ENCODE peak calls at places on chromosome 21, in ten cellular contexts. G is AG04450, W is WERI-Rb-1, E is H1, A is IMR-90, Y is fibroblast of lung, J is cardiac muscle cell, Q is HFF-Myc, T is sigmoid colon, B is esophagus squamous epithelium. S is an unnamed sample.

GRCh38 chr21:37368536-37369279 is 2.1 kb downstream of the DYRK1A start:
- DNase-seq in G (no peak), W (no peak), E (no peak), A (peak), Y (peak), J (no peak), Q (no peak), T (no peak), B (no peak), S (no peak)

GRCh38 chr21:31429500-31429899 is 85.4 kb upstream of the TIAM1 start:
- DNase-seq in G (no peak), W (no peak), E (no peak), A (no peak), Y (no peak), J (no peak), Q (no peak), T (peak), B (no peak), S (no peak)

GRCh38 chr21:37700641-37701202 is 215.5 kb downstream of the KCNJ6 start:
- DNase-seq in G (peak), W (peak), E (peak), A (peak), Y (peak), J (peak), Q (peak), T (no peak), B (no peak), S (no peak)

GRCh38 chr21:43997766-43998742 is 14.1 kb upstream of the TRAPPC10 start:
- DNase-seq in G (no peak), W (no peak), E (no peak), A (no peak), Y (no peak), J (no peak), Q (no peak), T (no peak), B (no peak), S (no peak)

GRCh38 chr21:35825370-35825769 is 235.0 kb downstream of the SETD4 start:
- DNase-seq in G (no peak), W (no peak), E (no peak), A (no peak), Y (no peak), J (no peak), Q (no peak), T (no peak), B (no peak), S (no peak)

GRCh38 chr21:41681336-41681801 is 85.5 kb downstream of the RIPK4 start:
- DNase-seq in G (no peak), W (no peak), E (no peak), A (no peak), Y (no peak), J (no peak), Q (no peak), T (no peak), B (no peak), S (no peak)

GRCh38 chr21:42527489-42528158 is 14.0 kb downstream of the SLC37A1 start:
- DNase-seq in G (no peak), W (no peak), E (no peak), A (no peak), Y (no peak), J (no peak), Q (no peak), T (no peak), B (no peak), S (peak)

GRCh38 chr21:42846221-42846620 is 33.1 kb downstream of the WDR4 start:
- DNase-seq in G (no peak), W (peak), E (no peak), A (no peak), Y (no peak), J (no peak), Q (no peak), T (peak), B (no peak), S (no peak)

GRCh38 chr21:23861908-23862504 is 1745.3 kb downstream of the MRPL39 start:
- DNase-seq in G (no peak), W (no peak), E (no peak), A (no peak), Y (no peak), J (no peak), Q (no peak), T (no peak), B (no peak), S (no peak)

GRCh38 chr21:38301321-38302214 is 44.8 kb downstream of the KCNJ15 start:
- DNase-seq in G (no peak), W (no peak), E (no peak), A (no peak), Y (no peak), J (no peak), Q (no peak), T (no peak), B (no peak), S (no peak)

GRCh38 chr21:31173881-31174555 is 135.7 kb upstream of the KRTAP19-8 start:
- DNase-seq in G (no peak), W (no peak), E (no peak), A (no peak), Y (peak), J (peak), Q (no peak), T (no peak), B (no peak), S (no peak)

GRCh38 chr21:41426656-41427311 is 745 bp downstream of the MX1 start:
- DNase-seq in G (no peak), W (no peak), E (no peak), A (no peak), Y (no peak), J (no peak), Q (no peak), T (no peak), B (no peak), S (no peak)

GRCh38 chr21:43269461-43269860 is 100.7 kb downstream of the CRYAA start:
- DNase-seq in G (no peak), W (peak), E (no peak), A (no peak), Y (no peak), J (no peak), Q (no peak), T (no peak), B (no peak), S (no peak)

GRCh38 chr21:44049182-44049581 is 37.1 kb downstream of the TRAPPC10 start:
- DNase-seq in G (no peak), W (no peak), E (no peak), A (no peak), Y (no peak), J (no peak), Q (no peak), T (no peak), B (no peak), S (no peak)

GRCh38 chr21:32726742-32727477 is 903 bp downstream of the SYNJ1 start:
- DNase-seq in G (no peak), W (peak), E (no peak), A (peak), Y (peak), J (peak), Q (no peak), T (no peak), B (no peak), S (no peak)

GRCh38 chr21:42107881-42108553 is 36.9 kb downstream of the UMODL1 start:
- DNase-seq in G (peak), W (peak), E (peak), A (peak), Y (peak), J (peak), Q (no peak), T (no peak), B (no peak), S (no peak)

DNA sequence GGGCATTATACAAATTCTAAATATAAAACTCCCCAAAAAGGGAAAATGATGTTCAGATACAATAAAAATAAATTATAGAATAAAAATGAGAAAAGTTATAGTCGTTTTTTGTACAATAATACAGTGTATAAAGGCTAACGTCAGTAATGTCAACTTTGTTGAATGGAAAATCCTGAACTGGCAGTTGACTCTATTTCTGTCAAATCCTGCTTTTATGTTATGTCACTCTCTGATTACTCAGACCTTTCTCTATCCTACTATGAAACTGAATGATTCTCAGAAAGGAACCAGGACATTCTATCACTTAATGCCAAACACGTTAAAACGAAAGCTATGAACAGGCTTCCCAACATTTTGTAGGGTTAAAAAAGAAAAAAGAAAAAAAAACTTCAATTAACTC is 636.4 kb downstream of the USP25 start:
- DNase-seq in G (no peak), W (no peak), E (no peak), A (no peak), Y (no peak), J (no peak), Q (no peak), T (no peak), B (no peak), S (no peak)
- H3K4me3 ChIP-seq in G (no peak), W (no peak), E (no peak), A (no peak), Y (no peak), J (no peak), Q (no peak), T (no peak), B (no peak), S (no peak)

DNA sequence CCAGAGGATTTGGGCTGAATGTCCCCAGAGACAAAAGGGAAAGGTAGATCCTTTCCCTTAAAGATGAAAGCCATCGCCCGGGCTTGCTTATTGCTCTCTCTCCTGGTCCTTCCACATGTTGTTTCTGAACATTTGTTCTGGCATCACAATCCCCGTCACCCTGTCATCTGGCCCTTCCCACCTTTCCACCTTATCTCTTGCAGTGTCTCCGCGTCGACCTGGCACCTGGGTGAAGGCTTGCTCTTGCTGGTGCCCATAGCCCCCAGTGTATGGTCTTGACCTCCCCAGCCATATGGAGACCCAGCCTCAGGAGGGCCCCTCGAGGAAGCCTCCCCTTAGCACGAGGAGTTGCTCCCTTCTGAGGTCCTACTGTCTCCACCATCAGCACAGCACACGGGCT is 64.6 kb downstream of the ATP5PO start:
- DNase-seq in G (no peak), W (no peak), E (no peak), A (no peak), Y (no peak), J (no peak), Q (no peak), T (no peak), B (no peak), S (no peak)
- TF ChIP-seq CTCF in G (no peak), W (no peak), E (no peak), A (no peak), Y (no peak), J (no peak), Q (no peak), T (no peak), B (no peak), S (no peak)

GRCh38 chr21:26965091-26965566 is 1.8 kb downstream of the ADAMTS5 start:
- DNase-seq in G (no peak), W (no peak), E (no peak), A (no peak), Y (no peak), J (no peak), Q (no peak), T (no peak), B (no peak), S (peak)

GRCh38 chr21:26964379-26964778 is 2.5 kb downstream of the ADAMTS5 start:
- DNase-seq in G (no peak), W (no peak), E (no peak), A (peak), Y (peak), J (no peak), Q (no peak), T (peak), B (no peak), S (peak)

GRCh38 chr21:26962516-26963305 is 4.2 kb downstream of the ADAMTS5 start:
- DNase-seq in G (no peak), W (no peak), E (no peak), A (no peak), Y (peak), J (no peak), Q (no peak), T (no peak), B (no peak), S (no peak)

GRCh38 chr21:26958792-26959191 is 8.1 kb downstream of the ADAMTS5 start:
- DNase-seq in G (no peak), W (no peak), E (no peak), A (no peak), Y (no peak), J (no peak), Q (no peak), T (no peak), B (no peak), S (no peak)

GRCh38 chr21:26961704-26962103 is 5.2 kb downstream of the ADAMTS5 start:
- DNase-seq in G (no peak), W (no peak), E (no peak), A (no peak), Y (no peak), J (no peak), Q (no peak), T (no peak), B (no peak), S (no peak)
- H3K4me3 ChIP-seq in G (no peak), W (no peak), E (no peak), A (no peak), Y (no peak), J (no peak), Q (no peak), T (no peak), B (no peak), S (peak)

GRCh38 chr21:45542242-45542666 is at the start of gene SLC19A1:
- DNase-seq in G (no peak), W (peak), E (no peak), A (peak), Y (peak), J (peak), Q (no peak), T (peak), B (no peak), S (peak)
- TF ChIP-seq CTCF in G (peak), W (peak), E (no peak), A (peak), Y (no peak), J (peak), Q (peak), T (no peak), B (peak), S (no peak)

GRCh38 chr21:28444567-28444966 is 548.1 kb downstream of the LTN1 start:
- DNase-seq in G (no peak), W (no peak), E (no peak), A (no peak), Y (no peak), J (no peak), Q (no peak), T (no peak), B (no peak), S (no peak)
- H3K4me3 ChIP-seq in G (no peak), W (no peak), E (no peak), A (no peak), Y (no peak), J (no peak), Q (no peak), T (no peak), B (no peak), S (no peak)

DNA sequence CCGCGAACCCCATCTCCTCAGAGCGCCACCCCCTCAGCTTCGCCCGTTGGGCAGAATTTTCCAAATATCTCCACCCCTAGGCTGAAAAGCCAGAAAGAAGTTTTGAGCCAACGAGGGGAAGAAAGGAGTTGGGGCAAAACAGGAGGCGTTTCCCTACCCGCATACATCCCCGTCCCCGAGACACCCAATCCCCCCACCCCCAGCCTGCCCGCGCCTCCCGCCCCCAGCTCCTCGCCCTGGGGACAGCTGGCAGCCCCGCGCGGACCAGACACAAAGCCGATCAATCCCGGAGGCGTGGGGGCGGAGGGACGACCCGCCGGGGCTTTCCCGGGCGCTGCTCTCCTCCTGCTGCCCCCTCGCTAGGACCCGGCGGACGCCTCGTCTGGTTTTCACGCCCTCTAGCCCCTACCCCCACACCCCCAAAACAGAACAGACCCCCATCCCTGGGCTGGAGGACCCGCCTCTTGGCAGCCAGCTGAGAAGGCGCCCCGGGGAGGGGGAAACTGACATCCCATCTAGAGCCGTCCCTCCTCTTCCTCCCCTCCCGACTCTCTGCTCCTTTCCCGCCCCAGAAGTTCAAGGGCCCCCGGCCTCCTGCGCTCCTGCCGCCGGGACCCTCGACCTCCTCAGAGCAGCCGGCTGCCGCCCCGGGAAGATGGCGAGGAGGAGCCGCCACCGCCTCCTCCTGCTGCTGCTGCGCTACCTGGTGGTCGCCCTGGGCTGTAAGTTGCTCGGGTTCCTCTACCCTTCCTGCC is at the start of gene JAM2:
- DNase-seq in G (no peak), W (peak), E (no peak), A (peak), Y (peak), J (peak), Q (no peak), T (peak), B (no peak), S (no peak)
- TF ChIP-seq CTCF in G (peak), W (peak), E (peak), A (peak), Y (peak), J (no peak), Q (no peak), T (no peak), B (no peak), S (peak)

GRCh38 chr21:27298465-27298864 is 331.6 kb upstream of the ADAMTS5 start:
- DNase-seq in G (no peak), W (no peak), E (no peak), A (no peak), Y (peak), J (no peak), Q (no peak), T (peak), B (no peak), S (no peak)

GRCh38 chr21:27292229-27292628 is 325.3 kb upstream of the ADAMTS5 start:
- DNase-seq in G (no peak), W (no peak), E (no peak), A (no peak), Y (no peak), J (no peak), Q (no peak), T (no peak), B (no peak), S (no peak)

GRCh38 chr21:27290020-27290419 is 323.1 kb upstream of the ADAMTS5 start:
- DNase-seq in G (no peak), W (no peak), E (no peak), A (no peak), Y (no peak), J (no peak), Q (no peak), T (no peak), B (no peak), S (no peak)

GRCh38 chr21:27291006-27291405 is 324.1 kb upstream of the ADAMTS5 start:
- DNase-seq in G (no peak), W (no peak), E (no peak), A (no peak), Y (no peak), J (no peak), Q (no peak), T (no peak), B (no peak), S (no peak)

DNA sequence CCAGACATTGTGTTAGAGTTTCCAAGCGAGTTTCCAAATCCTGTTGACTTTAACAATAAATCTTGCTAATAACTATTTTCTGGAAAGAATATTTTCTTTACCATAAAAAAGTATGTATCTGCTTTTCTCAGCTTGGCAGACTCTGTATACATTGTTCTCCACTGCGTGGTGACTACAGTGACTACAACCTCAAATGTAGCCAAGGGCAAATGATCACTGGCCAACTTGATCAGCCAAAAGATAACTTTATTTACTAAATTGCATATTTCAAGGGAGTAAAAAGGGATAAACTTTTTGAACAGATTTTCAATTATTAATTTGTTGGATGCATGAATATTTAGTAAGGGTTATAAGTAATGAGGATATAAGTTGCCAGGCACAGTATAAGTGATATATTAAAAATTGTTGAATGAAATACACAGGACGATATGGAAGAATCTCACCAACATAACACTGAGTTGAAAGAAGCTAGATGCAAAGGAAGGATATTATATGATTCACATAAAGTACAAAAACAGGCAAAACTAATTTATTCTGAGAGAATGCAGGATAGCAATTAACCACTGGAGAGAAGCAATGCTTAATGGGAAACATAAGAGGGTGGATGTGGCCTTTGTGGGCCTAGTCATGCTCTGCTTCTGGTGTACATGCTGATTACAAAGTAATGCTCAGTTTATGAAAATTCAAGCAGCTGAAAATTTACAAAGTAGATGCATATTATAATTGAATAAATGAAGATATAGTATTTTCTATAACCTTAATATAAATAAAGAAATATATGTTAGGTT is 326.2 kb upstream of the ADAMTS5 start:
- DNase-seq in G (no peak), W (no peak), E (no peak), A (no peak), Y (no peak), J (no peak), Q (no peak), T (no peak), B (no peak), S (no peak)
- H3K4me3 ChIP-seq in G (no peak), W (no peak), E (no peak), A (no peak), Y (no peak), J (no peak), Q (no peak), T (no peak), B (no peak), S (no peak)